ENCODE peak calls at places on chromosomes 7 and 10, in six cellular contexts. U is CD8-positive, alpha-beta T cell; M is sigmoid colon; C is Peyer's patch; S is kidney; K is BJ. O is an unnamed sample.
A peak's percentile ranks its signal among the peaks of the same experiment; 100 is the strongest.

GRCh38 chr7:141928147-141928894 is 12.1 kb downstream of the OR9A4 start:
- DNase-seq in U (no peak), M (no peak), C (no peak), S (no peak), K (no peak), O (no peak)

GRCh38 chr7:137916980-137917645 is 70.3 kb upstream of the DGKI start:
- DNase-seq in U (no peak), M (no peak), C (no peak), S (no peak), K (no peak), O (no peak)

GRCh38 chr7:120033114-120033513 is 239.9 kb upstream of the KCND2 start:
- DNase-seq in U (no peak), M (no peak), C (no peak), S (no peak), K (no peak), O (no peak)

GRCh38 chr7:139127648-139128047 is 18.1 kb upstream of the ZC3HAV1 start:
- DNase-seq in U (no peak), M (no peak), C (no peak), S (no peak), K (no peak), O (no peak)

GRCh38 chr10:52532650-52533290 is 218.7 kb downstream of the DKK1 start:
- DNase-seq in U (no peak), M (no peak), C (no peak), S (no peak), K (no peak), O (no peak)

GRCh38 chr7:128938524-128939074 is 872 bp downstream of the IRF5 start:
- DNase-seq in U (no peak), M (peak; percentile 65), C (peak; percentile 63), S (no peak), K (no peak), O (peak; percentile 76)

GRCh38 chr10:7085913-7086589 is 324.8 kb downstream of the SFMBT2 start:
- DNase-seq in U (no peak), M (no peak), C (no peak), S (no peak), K (no peak), O (no peak)

GRCh38 chr7:32030904-32031692 is 39.1 kb downstream of the PDE1C start:
- DNase-seq in U (no peak), M (no peak), C (no peak), S (no peak), K (no peak), O (no peak)

GRCh38 chr7:138164804-138165203 is 88.5 kb downstream of the AKR1D1 start:
- DNase-seq in U (no peak), M (no peak), C (no peak), S (no peak), K (no peak), O (no peak)

GRCh38 chr7:27179030-27179429 is 4.9 kb upstream of the HOXA10 start:
- DNase-seq in U (no peak), M (peak; percentile 65), C (peak; percentile 46), S (no peak), K (no peak), O (no peak)

GRCh38 chr7:91557789-91558396 is 293.7 kb downstream of the FZD1 start:
- DNase-seq in U (no peak), M (no peak), C (no peak), S (no peak), K (peak; percentile 33), O (no peak)

GRCh38 chr7:43560742-43561330 is 22.1 kb upstream of the STK17A start:
- DNase-seq in U (no peak), M (no peak), C (no peak), S (no peak), K (no peak), O (no peak)

GRCh38 chr10:114408968-114409444 is 4.7 kb upstream of the AFAP1L2 start:
- DNase-seq in U (no peak), M (peak; percentile 28), C (no peak), S (no peak), K (no peak), O (no peak)

GRCh38 chr10:103605359-103606156 is 112.1 kb downstream of the NEURL1 start:
- DNase-seq in U (peak; percentile 44), M (peak; percentile 83), C (peak; percentile 78), S (no peak), K (no peak), O (no peak)

GRCh38 chr10:51285586-51285985 is 211.3 kb downstream of the PRKG1 start:
- DNase-seq in U (no peak), M (no peak), C (no peak), S (no peak), K (no peak), O (no peak)

GRCh38 chr7:55127135-55127551 is 108.3 kb downstream of the EGFR start:
- DNase-seq in U (no peak), M (no peak), C (no peak), S (no peak), K (no peak), O (no peak)

GRCh38 chr7:104209063-104209462 is 1.2 kb upstream of the ORC5 start:
- DNase-seq in U (no peak), M (no peak), C (no peak), S (no peak), K (no peak), O (no peak)

GRCh38 chr10:4141471-4141870 is 356.5 kb upstream of the KLF6 start:
- DNase-seq in U (no peak), M (no peak), C (no peak), S (no peak), K (no peak), O (no peak)

GRCh38 chr7:42964849-42965805 is 33.0 kb downstream of the MRPL32 start:
- DNase-seq in U (no peak), M (peak; percentile 70), C (no peak), S (no peak), K (no peak), O (no peak)

GRCh38 chr7:117312593-117312992 is 10.3 kb downstream of the WNT2 start:
- DNase-seq in U (no peak), M (no peak), C (no peak), S (no peak), K (no peak), O (no peak)

GRCh38 chr7:43148161-43148731 is 35.8 kb downstream of the HECW1 start:
- DNase-seq in U (no peak), M (no peak), C (no peak), S (no peak), K (no peak), O (no peak)

GRCh38 chr10:932589-932988 is 1.1 kb upstream of the LARP4B start:
- DNase-seq in U (peak; percentile 8), M (peak; percentile 70), C (peak; percentile 51), S (peak; percentile 84), K (no peak), O (no peak)

GRCh38 chr10:121113385-121113696 is 262.2 kb downstream of the WDR11 start:
- DNase-seq in U (no peak), M (no peak), C (no peak), S (no peak), K (no peak), O (no peak)

GRCh38 chr7:120554960-120555571 is 282.1 kb downstream of the KCND2 start:
- DNase-seq in U (no peak), M (no peak), C (no peak), S (no peak), K (no peak), O (no peak)

GRCh38 chr7:104652865-104653264 is 324.5 kb downstream of the LHFPL3 start:
- DNase-seq in U (no peak), M (no peak), C (no peak), S (no peak), K (no peak), O (no peak)

DNA sequence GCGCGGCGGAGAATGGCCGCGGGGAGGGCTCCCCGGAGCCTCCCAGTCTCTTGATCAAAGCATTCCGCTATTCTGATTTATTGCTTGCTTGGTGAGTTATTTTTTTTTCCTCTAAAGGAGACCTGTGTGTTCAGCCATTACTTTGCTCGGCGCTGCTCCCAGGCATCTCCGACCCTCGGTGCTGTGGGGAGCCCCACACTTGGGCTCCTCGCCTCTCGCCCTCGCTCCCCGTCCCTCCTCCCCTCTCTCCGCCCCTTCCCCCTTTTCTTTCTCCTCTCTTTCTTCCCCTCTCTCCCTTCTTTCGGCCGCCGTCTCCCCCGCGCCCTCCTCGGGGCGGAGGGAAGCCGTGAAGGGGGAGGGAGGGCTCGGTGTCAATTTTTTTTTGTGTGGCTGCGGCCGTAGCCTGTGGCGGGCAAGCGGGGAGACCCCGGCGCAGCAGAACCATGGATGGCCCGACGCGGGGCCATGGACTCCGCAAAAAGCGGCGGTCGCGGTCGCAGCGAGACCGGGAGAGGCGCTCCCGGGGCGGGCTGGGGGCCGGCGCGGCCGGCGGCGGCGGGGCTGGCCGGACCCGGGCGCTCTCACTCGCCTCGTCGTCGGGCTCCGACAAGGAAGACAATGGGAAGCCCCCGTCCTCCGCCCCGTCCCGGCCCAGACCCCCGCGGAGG is 1.1 kb downstream of the AUTS2 start:
- DNase-seq in U (no peak), M (peak; percentile 67), C (no peak), S (peak; percentile 72), K (no peak), O (no peak)
- H3K4me3 ChIP-seq in U (peak overlapping the region; percentile 53), M (peak overlapping the region; percentile 68), C (peak overlapping the region; percentile 59), S (peak overlapping the region; percentile 71), K (peak overlapping the region; percentile 59), O (peak overlapping the region; percentile 63)

DNA sequence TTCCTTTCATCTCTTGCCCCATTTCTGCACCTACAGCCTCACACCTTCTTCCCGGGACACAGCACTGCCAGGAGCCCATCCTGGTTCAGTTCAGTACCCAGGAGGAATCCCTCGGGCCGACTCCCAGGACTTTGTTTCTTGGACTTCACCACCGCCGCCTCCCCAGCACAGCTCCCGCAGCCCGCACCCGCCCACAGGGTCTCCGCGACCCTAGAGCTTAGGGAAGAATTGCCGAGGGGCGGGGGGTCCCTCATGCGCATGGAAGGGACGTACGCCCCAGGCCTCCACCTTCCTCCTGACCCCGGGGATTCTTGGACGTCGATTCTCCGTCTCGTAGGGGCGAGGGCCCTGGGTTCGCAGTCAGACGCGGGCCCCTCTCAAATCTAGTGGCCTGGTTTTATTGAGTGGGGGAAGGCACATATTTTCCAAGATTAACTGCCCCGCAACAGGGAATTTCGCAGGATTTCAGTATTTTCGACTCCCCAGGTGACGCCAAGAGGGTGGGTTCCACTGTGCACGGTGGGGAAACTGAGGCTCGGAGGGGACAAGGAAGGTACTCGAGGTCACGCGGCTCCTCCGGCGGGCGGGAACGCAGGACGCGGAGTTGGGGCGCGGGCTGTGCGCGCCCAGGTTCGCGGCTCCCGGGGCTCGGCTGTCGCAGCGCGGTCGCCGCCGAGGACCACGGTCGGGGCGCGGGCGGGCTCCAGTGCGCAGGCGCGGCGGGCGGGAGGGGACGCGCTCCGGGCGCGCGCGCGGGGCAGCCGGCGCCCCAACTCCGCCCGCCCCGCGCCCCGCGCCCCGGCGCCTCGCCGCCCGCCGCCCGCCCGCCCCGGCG is at the start of gene ADCY1:
- DNase-seq in U (no peak), M (no peak), C (no peak), S (no peak), K (no peak), O (no peak)
- H3K4me3 ChIP-seq in U (no peak within 1 kb of the TSS), M (peak within 1 kb of the TSS; percentile 48), C (peak within 1 kb of the TSS; percentile 16), S (peak within 1 kb of the TSS; percentile 61), K (peak within 1 kb of the TSS; percentile 15), O (peak within 1 kb of the TSS; percentile 30)

GRCh38 chr10:92238586-92239098 is 52.2 kb downstream of the CPEB3 start:
- DNase-seq in U (no peak), M (peak; percentile 82), C (peak; percentile 80), S (peak; percentile 73), K (peak; percentile 38), O (peak; percentile 62)
- H3K4me3 ChIP-seq in U (no peak overlapping the region), M (peak overlapping the region; percentile 76), C (no peak overlapping the region), S (peak overlapping the region; percentile 87), K (peak overlapping the region; percentile 59), O (peak overlapping the region; percentile 58)

DNA sequence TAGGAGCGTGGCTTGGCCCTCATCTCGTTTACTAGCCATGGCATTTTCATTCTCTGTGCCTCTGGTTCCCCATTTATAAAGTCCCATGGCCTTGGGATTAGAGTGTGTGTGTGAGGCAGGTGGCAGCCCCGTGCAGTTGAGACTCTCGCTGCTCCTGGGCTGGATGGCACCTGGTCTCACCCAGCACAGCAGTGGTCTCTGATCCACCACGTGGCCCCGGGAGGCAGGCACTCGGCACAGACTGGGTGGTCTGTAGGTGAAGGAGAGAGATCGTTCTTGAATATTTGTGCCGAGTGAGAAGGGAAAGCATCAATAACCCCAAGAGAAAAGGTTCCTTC is 50.4 kb downstream of the CALML3 start:
- DNase-seq in U (no peak), M (no peak), C (no peak), S (peak; percentile 48), K (no peak), O (no peak)
- H3K4me3 ChIP-seq in U (no peak overlapping the region), M (no peak overlapping the region), C (no peak overlapping the region), S (no peak overlapping the region), K (no peak overlapping the region), O (no peak overlapping the region)

O was measured in left lung.